ENCODE peak calls at places on chromosome 11, in five cellular contexts. W, V, T, O and K are unnamed samples.

GRCh38 chr11:1564535-1565172 is 7.4 kb downstream of the DUSP8 start:
- DNase-seq in V (peak; percentile 94), W (no peak), T (peak; percentile 78), O (no peak), K (no peak)

GRCh38 chr11:86743223-86744118 is 56.9 kb upstream of the PRSS23 start:
- DNase-seq in T (peak; percentile 45), O (peak; percentile 42), W (no peak), V (peak; percentile 99), K (no peak)

GRCh38 chr11:78268516-78269410 is 80.0 kb downstream of the USP35 start:
- DNase-seq in W (no peak), V (peak; percentile 26), O (no peak), T (peak; percentile 70), K (peak; percentile 89)

GRCh38 chr11:93740802-93741093 is 547 bp downstream of the TAF1D start:
- DNase-seq in W (no peak), V (peak; percentile 49), T (peak; percentile 45), O (peak; percentile 50), K (no peak)

GRCh38 chr11:34792143-34792542 is 124.0 kb downstream of the APIP start:
- DNase-seq in V (no peak), W (no peak), O (no peak), T (no peak), K (no peak)

GRCh38 chr11:61830318-61831105 is 2.4 kb downstream of the FADS2 start:
- DNase-seq in T (peak; percentile 66), V (peak; percentile 28), O (no peak), W (no peak), K (no peak)

GRCh38 chr11:86802601-86803051 is 2.3 kb downstream of the PRSS23 start:
- DNase-seq in W (no peak), O (no peak), T (no peak), V (peak; percentile 57), K (no peak)

GRCh38 chr11:119717839-119718534 is 11.0 kb downstream of the NECTIN1 start:
- DNase-seq in O (no peak), W (no peak), T (no peak), V (no peak), K (no peak)

GRCh38 chr11:71928739-71929443 is at the start of gene RNF121:
- DNase-seq in W (peak; percentile 92), T (peak; percentile 94), O (peak; percentile 98), V (peak; percentile 92), K (peak; percentile 96)
- TF ChIP-seq POLR2A in W (peak; percentile 96), T (peak; percentile 54), O (peak; percentile 55), V (peak; percentile 69), K (peak; percentile 19)

GRCh38 chr11:130451261-130452019 is 3.0 kb downstream of the ADAMTS15 start:
- DNase-seq in W (no peak), V (peak; percentile 74), T (no peak), O (peak; percentile 63), K (no peak)

GRCh38 chr11:130449246-130449990 is 973 bp downstream of the ADAMTS15 start:
- DNase-seq in V (no peak), T (no peak), W (no peak), O (no peak), K (no peak)

GRCh38 chr11:130448416-130449068 is at the start of gene ADAMTS15:
- DNase-seq in O (peak; percentile 86), T (peak; percentile 80), W (no peak), V (peak; percentile 84), K (no peak)

GRCh38 chr11:130448039-130448415 is 418 bp upstream of the ADAMTS15 start:
- DNase-seq in V (no peak), W (no peak), T (no peak), O (no peak), K (no peak)

GRCh38 chr11:130449996-130450419 is 1.6 kb downstream of the ADAMTS15 start:
- DNase-seq in V (peak; percentile 82), W (no peak), T (peak; percentile 89), O (peak; percentile 79), K (no peak)
- TF ChIP-seq CTCF in V (peak; percentile 76), W (no peak), T (peak; percentile 54), O (peak; percentile 45), K (no peak)

GRCh38 chr11:6737872-6738466 is 33.8 kb downstream of the OR2AG2 start:
- DNase-seq in T (no peak), V (peak; percentile 34), W (no peak), O (peak; percentile 65), K (no peak)
- H3K27ac ChIP-seq in T (no peak overlapping the region), V (no peak overlapping the region), W (no peak overlapping the region), O (no peak overlapping the region), K (no peak overlapping the region)

GRCh38 chr11:108601150-108601549 is 7.6 kb upstream of the EXPH5 start:
- DNase-seq in T (no peak), V (peak; percentile 24), O (no peak), W (no peak), K (no peak)
- TF ChIP-seq POLR2A in T (no peak), V (no peak), O (no peak), W (no peak), K (no peak)

DNA sequence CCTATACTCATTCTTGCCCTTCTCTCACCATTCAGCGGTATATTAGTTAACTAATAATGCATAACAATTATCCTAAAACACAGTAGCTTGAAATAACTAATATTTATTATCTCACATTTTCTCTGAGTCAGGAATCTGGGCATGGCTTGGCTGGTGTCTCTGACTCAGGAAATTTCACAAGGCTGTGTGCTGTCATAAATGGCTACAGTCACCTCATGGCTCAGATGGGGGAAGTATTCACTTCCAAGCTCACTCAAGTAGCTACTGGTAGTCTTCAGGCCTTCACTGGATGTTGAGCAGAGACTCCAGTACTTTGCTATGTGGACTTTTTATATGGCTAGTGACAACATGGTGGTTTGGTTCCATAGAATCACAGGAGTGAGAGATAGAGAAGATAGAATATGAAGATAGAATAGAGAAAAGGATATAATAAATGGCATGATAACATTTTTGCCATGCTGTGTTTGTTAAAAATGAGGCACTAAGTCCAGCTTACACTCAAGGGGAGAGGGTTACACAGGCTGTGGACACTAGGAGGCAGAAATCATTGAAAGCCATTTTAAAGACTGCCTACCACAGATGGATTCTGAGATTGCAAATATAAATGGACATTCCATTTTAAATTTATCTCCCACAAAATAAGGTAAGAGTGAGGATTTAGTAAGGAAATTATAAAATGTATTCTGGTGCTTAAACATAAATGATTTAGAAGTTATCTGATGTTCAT is 997.8 kb upstream of the CHORDC1 start:
- DNase-seq in V (peak; percentile 42), W (no peak), T (no peak), O (no peak), K (no peak)
- TF ChIP-seq CTCF in V (no peak), W (no peak), T (no peak), O (no peak), K (no peak)